ENCODE peak calls at places on chromosomes 13 and 19, in six cellular contexts. S is breast epithelium, I is pancreas, T is astrocyte of the cerebellum, E is kidney epithelial cell, Q is AG09309. U is an unnamed sample.
A peak's percentile ranks its signal among the peaks of the same experiment; 100 is the strongest.

GRCh38 chr19:30374791-30375650 is 2.8 kb downstream of the ZNF536 start:
- DNase-seq in S (no peak), I (no peak), T (no peak), E (no peak), Q (no peak), U (no peak)

GRCh38 chr13:43493496-43494000 is 293.2 kb downstream of the ENOX1 start:
- DNase-seq in S (no peak), I (no peak), T (no peak), E (peak; percentile 5), Q (no peak), U (no peak)

GRCh38 chr13:103130681-103131210 is 64.5 kb upstream of the SLC10A2 start:
- DNase-seq in S (no peak), I (no peak), T (no peak), E (peak; percentile 34), Q (no peak), U (no peak)

GRCh38 chr13:110531671-110532083 is 29.8 kb downstream of the RAB20 start:
- DNase-seq in S (no peak), I (no peak), T (no peak), E (no peak), Q (no peak), U (no peak)

GRCh38 chr13:109963384-109963783 is 177.0 kb upstream of the IRS2 start:
- DNase-seq in S (no peak), I (no peak), T (no peak), E (no peak), Q (no peak), U (no peak)

GRCh38 chr19:46251415-46251814 is 21.9 kb downstream of the IGFL1 start:
- DNase-seq in S (no peak), I (no peak), T (no peak), E (no peak), Q (no peak), U (no peak)

GRCh38 chr19:48872884-48873475 is 759 bp downstream of the PPP1R15A start:
- DNase-seq in S (peak; percentile 87), I (peak; percentile 83), T (peak; percentile 90), E (peak; percentile 90), Q (peak; percentile 88), U (peak; percentile 87)

GRCh38 chr13:38824342-38824741 is 137.5 kb downstream of the FREM2 start:
- DNase-seq in S (no peak), I (no peak), T (no peak), E (no peak), Q (no peak), U (no peak)

GRCh38 chr19:10151521-10151920 is 31.8 kb upstream of the EIF3G start:
- DNase-seq in S (no peak), I (no peak), T (no peak), E (no peak), Q (no peak), U (no peak)

GRCh38 chr19:1074512-1075283 is 7.7 kb downstream of the ARHGAP45 start:
- DNase-seq in S (peak; percentile 82), I (no peak), T (no peak), E (no peak), Q (no peak), U (no peak)

GRCh38 chr19:46299004-46299509 is 2.2 kb downstream of the HIF3A start:
- DNase-seq in S (peak; percentile 99), I (peak; percentile 90), T (peak; percentile 59), E (peak; percentile 59), Q (no peak), U (peak; percentile 28)

GRCh38 chr19:52748336-52748950 is 13.6 kb upstream of the ZNF611 start:
- DNase-seq in S (no peak), I (no peak), T (no peak), E (no peak), Q (no peak), U (no peak)

GRCh38 chr13:79404985-79405384 is 1.1 kb downstream of the RBM26 start:
- DNase-seq in S (no peak), I (no peak), T (no peak), E (no peak), Q (no peak), U (no peak)

GRCh38 chr19:31167695-31168094 is 181.5 kb downstream of the TSHZ3 start:
- DNase-seq in S (no peak), I (no peak), T (no peak), E (no peak), Q (no peak), U (no peak)

GRCh38 chr13:74466015-74466414 is 331.8 kb upstream of the KLF12 start:
- DNase-seq in S (no peak), I (no peak), T (no peak), E (no peak), Q (no peak), U (no peak)

GRCh38 chr19:47542030-47542475 is 27.2 kb upstream of the NAPA start:
- DNase-seq in S (no peak), I (no peak), T (no peak), E (no peak), Q (peak; percentile 13), U (no peak)

GRCh38 chr19:13004273-13004672 is 9.0 kb downstream of the NFIX start:
- DNase-seq in S (no peak), I (no peak), T (no peak), E (no peak), Q (no peak), U (no peak)

GRCh38 chr19:13005861-13006370 is 10.6 kb downstream of the NFIX start:
- DNase-seq in S (no peak), I (no peak), T (no peak), E (no peak), Q (no peak), U (no peak)

GRCh38 chr19:13005253-13005652 is 10.0 kb downstream of the NFIX start:
- DNase-seq in S (no peak), I (no peak), T (no peak), E (no peak), Q (no peak), U (no peak)

GRCh38 chr19:13007292-13008045 is 12.2 kb downstream of the NFIX start:
- DNase-seq in S (peak; percentile 90), I (peak; percentile 67), T (no peak), E (no peak), Q (no peak), U (no peak)

GRCh38 chr19:13006431-13007281 is 11.4 kb downstream of the NFIX start:
- DNase-seq in S (no peak), I (no peak), T (no peak), E (no peak), Q (no peak), U (no peak)
- H3K4me3 ChIP-seq in S (no peak overlapping the region), I (no peak overlapping the region), T (no peak overlapping the region), E (no peak overlapping the region), Q (no peak overlapping the region), U (no peak overlapping the region)

GRCh38 chr13:45178349-45179142 is 22.3 kb downstream of the KCTD4 start:
- DNase-seq in S (no peak), I (no peak), T (peak; percentile 46), E (peak; percentile 87), Q (no peak), U (no peak)
- TF ChIP-seq CTCF in S (no peak), I (no peak), T (no peak), E (no peak), Q (no peak), U (no peak)

DNA sequence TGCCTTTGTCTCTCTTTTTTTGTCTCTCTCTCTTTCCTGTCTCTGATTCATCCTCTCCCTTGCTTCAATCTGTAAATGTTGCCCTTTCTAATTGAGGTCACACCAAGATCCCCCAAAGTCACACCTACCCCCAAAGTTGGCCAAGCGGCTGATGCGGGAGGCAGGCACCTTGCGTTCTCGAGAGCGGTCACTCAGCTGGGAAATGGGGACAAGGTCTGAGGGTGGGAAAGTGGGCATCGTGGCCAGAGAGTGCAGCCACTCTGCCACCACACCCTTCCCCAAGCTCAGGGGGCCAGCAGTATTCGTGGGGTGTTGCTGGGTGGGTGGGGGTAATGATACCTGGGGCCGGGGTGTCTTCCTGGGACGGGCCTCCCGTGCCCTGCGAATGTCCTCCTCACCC is 2.7 kb downstream of the COQ8B start:
- DNase-seq in S (no peak), I (no peak), T (no peak), E (no peak), Q (no peak), U (no peak)
- H3K4me3 ChIP-seq in S (no peak overlapping the region), I (peak overlapping the region; percentile 62), T (no peak overlapping the region), E (peak overlapping the region; percentile 54), Q (peak overlapping the region; percentile 64), U (peak overlapping the region; percentile 60)

DNA sequence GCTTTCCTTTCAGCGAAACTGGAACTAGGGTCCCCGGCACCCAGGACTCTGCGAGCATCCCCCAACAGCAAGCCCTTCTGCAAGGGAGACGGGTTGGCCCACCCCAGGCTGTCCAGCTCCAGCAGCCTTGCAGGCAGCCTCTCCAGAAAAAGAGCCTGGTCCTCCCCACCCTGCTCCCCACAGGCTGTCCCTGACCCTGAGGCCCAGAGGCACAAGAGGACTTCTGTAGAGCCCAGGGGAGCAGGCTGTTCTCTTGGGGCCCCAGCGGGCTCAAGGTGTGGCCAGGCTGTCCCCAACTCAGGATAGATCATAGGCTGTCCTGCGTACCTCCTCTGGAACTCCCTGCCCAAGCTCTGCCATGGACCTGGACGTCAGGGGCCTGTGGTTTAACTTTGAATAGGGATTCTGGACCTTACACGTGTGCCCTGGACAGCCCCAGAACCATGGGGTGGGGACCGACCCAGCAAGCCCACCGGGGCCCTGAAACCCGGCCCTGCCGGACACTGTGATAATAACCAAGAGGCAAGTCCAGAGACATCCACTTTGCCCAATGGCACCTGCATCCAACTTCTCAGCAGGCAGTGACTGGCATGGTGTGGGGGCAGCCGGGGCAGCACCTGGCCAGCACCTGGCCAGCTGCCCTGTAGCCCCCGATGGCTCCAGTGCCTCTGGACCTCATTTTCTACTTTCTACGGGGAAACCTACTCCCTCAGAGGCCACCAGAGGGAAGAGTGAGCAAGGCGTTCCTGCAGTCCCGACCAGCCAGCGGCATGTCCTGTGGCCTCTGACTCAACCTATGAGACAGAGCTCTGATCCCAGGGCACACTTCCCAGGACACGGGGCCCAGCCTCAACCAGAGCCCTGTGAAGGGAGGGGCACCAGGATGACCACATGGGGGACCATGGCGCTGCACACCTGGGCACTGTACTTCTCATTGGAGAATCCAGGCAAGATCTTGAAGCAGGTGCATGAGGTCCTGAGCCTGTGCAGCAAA is 50.9 kb upstream of the TPM4 start:
- DNase-seq in S (peak; percentile 51), I (no peak), T (no peak), E (peak; percentile 4), Q (peak; percentile 16), U (peak; percentile 16)
- TF ChIP-seq CTCF in S (no peak), I (peak; percentile 14), T (peak; percentile 48), E (peak; percentile 53), Q (peak; percentile 77), U (peak; percentile 75)

DNA sequence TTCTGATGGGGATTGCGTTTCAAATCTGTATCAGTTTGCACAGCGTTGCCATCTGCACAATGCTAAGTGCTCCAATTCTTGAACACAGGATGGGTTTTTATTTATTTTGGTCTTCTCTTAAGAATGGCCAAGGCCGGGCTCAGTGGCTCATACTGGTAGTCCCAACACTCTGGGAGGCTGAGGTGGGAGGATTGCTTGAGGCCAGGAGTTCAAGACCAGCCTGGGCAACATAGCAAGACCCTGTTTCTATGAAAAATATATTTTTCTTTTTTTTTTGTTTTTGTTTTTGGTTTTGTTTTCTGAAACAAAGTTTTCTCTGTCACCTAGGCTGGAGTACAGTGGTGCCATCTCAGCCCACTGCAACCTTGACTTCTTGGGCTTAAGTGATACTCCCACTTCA is 5.5 kb upstream of the YJEFN3 start:
- DNase-seq in S (no peak), I (no peak), T (no peak), E (no peak), Q (no peak), U (no peak)
- H3K4me3 ChIP-seq in S (no peak overlapping the region), I (no peak overlapping the region), T (no peak overlapping the region), E (no peak overlapping the region), Q (no peak overlapping the region), U (no peak overlapping the region)

DNA sequence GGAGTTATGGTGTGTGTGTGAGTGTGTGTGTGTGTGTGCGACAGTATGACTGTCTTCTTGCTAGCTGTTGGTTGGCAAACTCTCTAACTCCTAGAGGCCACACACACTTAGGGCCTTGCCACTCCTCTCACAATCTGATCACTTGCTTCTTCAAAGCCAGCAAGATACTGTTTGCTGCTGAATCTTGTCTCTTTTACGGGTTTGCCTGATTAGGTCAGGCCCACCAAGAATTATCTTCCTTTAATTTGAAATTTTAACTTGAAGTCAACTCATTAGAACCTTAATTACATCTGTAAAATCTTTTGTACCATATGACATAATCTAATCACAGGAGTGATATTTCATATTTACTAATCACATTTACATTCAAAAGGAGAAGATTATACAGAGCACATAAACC is 359.2 kb upstream of the SGCG start:
- DNase-seq in S (no peak), I (no peak), T (no peak), E (no peak), Q (no peak), U (no peak)
- TF ChIP-seq CTCF in S (no peak), I (no peak), T (no peak), E (no peak), Q (no peak), U (no peak)

U was measured in BJ.